ENCODE peak calls at places on chromosome X, in five cellular contexts. P, N, W, F and J are unnamed samples.

GRCh38 chrX:129188223-129188622 is 335.1 kb downstream of the SMARCA1 start:
- DNase-seq in P (no peak), N (no peak), W (no peak), F (no peak), J (no peak)

GRCh38 chrX:154317391-154318000 is 21.9 kb downstream of the TKTL1 start:
- DNase-seq in P (peak), N (no peak), W (peak), F (no peak), J (no peak)

GRCh38 chrX:31323658-31324057 is 251.8 kb upstream of the FTHL17 start:
- DNase-seq in P (no peak), N (no peak), W (no peak), F (peak), J (no peak)

GRCh38 chrX:74535633-74536141 is 78.7 kb downstream of the RLIM start:
- DNase-seq in P (no peak), N (peak), W (peak), F (peak), J (no peak)

GRCh38 chrX:125680366-125680765 is 360.7 kb downstream of the TEX13C start:
- DNase-seq in P (no peak), N (no peak), W (no peak), F (no peak), J (no peak)

GRCh38 chrX:10062352-10062751 is 94.4 kb upstream of the CLCN4 start:
- DNase-seq in P (no peak), N (no peak), W (no peak), F (no peak), J (no peak)

GRCh38 chrX:40552768-40553167 is 28.0 kb upstream of the ATP6AP2 start:
- DNase-seq in P (peak), N (no peak), W (peak), F (peak), J (no peak)

GRCh38 chrX:102627640-102628039 is 23.6 kb upstream of the GPRASP1 start:
- DNase-seq in P (no peak), N (no peak), W (no peak), F (no peak), J (no peak)

GRCh38 chrX:145729635-145730034 is 88.0 kb upstream of the SLITRK2 start:
- DNase-seq in P (no peak), N (no peak), W (no peak), F (no peak), J (no peak)

GRCh38 chrX:71923516-71923915 is 12.9 kb downstream of the NHSL2 start:
- DNase-seq in P (no peak), N (no peak), W (no peak), F (no peak), J (no peak)

GRCh38 chrX:1451676-1452496 is 823 bp downstream of the ASMTL start:
- DNase-seq in P (no peak), N (peak), W (no peak), F (no peak), J (no peak)

GRCh38 chrX:72046447-72046846 is 85.3 kb downstream of the RTL5 start:
- DNase-seq in P (peak), N (no peak), W (no peak), F (no peak), J (no peak)

GRCh38 chrX:44183329-44183728 is 160.1 kb downstream of the EFHC2 start:
- DNase-seq in P (no peak), N (no peak), W (no peak), F (no peak), J (no peak)

GRCh38 chrX:154384284-154384892 is 5.3 kb downstream of the EMD start:
- DNase-seq in P (no peak), N (no peak), W (no peak), F (no peak), J (no peak)